ENCODE peak calls at places on chromosomes 16 and 17, in seven cellular contexts. B is heart left ventricle; I is PC-9; R is naive thymus-derived CD4-positive, alpha-beta T cell; T is body of pancreas; N is small intestine; A is A549. D is an unnamed sample. For H3K4me1, the result is how much of the 10 kb centered on the place peaks cover.

GRCh38 chr16:81515721-81516120 is 71.1 kb downstream of the CMIP start:
- DNase-seq in B (no peak), I (no peak), R (no peak), T (no peak), N (no peak), A (no peak), D (no peak)

GRCh38 chr17:80884811-80885210 is 106.8 kb upstream of the CHMP6 start:
- DNase-seq in B (peak), I (no peak), R (no peak), T (no peak), N (no peak), A (no peak), D (peak)

GRCh38 chr16:55543470-55543869 is 23.0 kb upstream of the CAPNS2 start:
- DNase-seq in B (no peak), I (no peak), R (no peak), T (no peak), N (peak), A (peak), D (no peak)

GRCh38 chr17:78396436-78397335 is 18.2 kb downstream of the PGS1 start:
- DNase-seq in B (peak), I (no peak), R (no peak), T (peak), N (no peak), A (no peak), D (no peak)

GRCh38 chr17:12231027-12231682 is 210.5 kb downstream of the MAP2K4 start:
- DNase-seq in B (no peak), I (no peak), R (no peak), T (peak), N (no peak), A (peak), D (no peak)

GRCh38 chr16:79564594-79565210 is 35.8 kb downstream of the MAF start:
- DNase-seq in B (no peak), I (no peak), R (no peak), T (no peak), N (peak), A (no peak), D (no peak)

GRCh38 chr17:27861979-27862378 is 31.2 kb downstream of the LYRM9 start:
- DNase-seq in B (no peak), I (peak), R (no peak), T (no peak), N (peak), A (peak), D (no peak)

GRCh38 chr17:68353121-68353521 is 61.8 kb downstream of the ARSG start:
- DNase-seq in B (no peak), I (peak), R (peak), T (no peak), N (peak), A (no peak), D (no peak)

GRCh38 chr17:57685499-57686132 is 59.5 kb downstream of the CCDC182 start:
- DNase-seq in B (no peak), I (no peak), R (no peak), T (no peak), N (no peak), A (no peak), D (no peak)

GRCh38 chr17:57424777-57425188 is 168.5 kb downstream of the MSI2 start:
- DNase-seq in B (no peak), I (no peak), R (no peak), T (no peak), N (peak), A (no peak), D (peak)

GRCh38 chr16:8668138-8668537 is 6.3 kb upstream of the ABAT start:
- DNase-seq in B (no peak), I (no peak), R (no peak), T (no peak), N (no peak), A (no peak), D (no peak)

GRCh38 chr17:79353548-79353947 is 257.3 kb downstream of the RBFOX3 start:
- DNase-seq in B (no peak), I (no peak), R (no peak), T (no peak), N (no peak), A (no peak), D (no peak)

GRCh38 chr16:30185683-30186421 is 2.5 kb downstream of the CORO1A start:
- DNase-seq in B (peak), I (no peak), R (peak), T (peak), N (peak), A (no peak), D (peak)

GRCh38 chr17:78993981-78994671 is 14.4 kb upstream of the LGALS3BP start:
- DNase-seq in B (peak), I (no peak), R (no peak), T (no peak), N (no peak), A (no peak), D (no peak)

GRCh38 chr17:64124609-64125008 is 5.3 kb downstream of the ERN1 start:
- DNase-seq in B (no peak), I (no peak), R (no peak), T (no peak), N (no peak), A (no peak), D (no peak)

GRCh38 chr17:69406906-69407305 is 7.6 kb upstream of the MAP2K6 start:
- DNase-seq in B (no peak), I (no peak), R (no peak), T (no peak), N (no peak), A (no peak), D (no peak)

GRCh38 chr17:73021771-73022170 is 70.7 kb downstream of the SLC39A11 start:
- DNase-seq in B (no peak), I (no peak), R (no peak), T (no peak), N (no peak), A (no peak), D (no peak)

GRCh38 chr16:87701066-87701425 is 64.7 kb downstream of the KLHDC4 start:
- DNase-seq in B (no peak), I (no peak), R (no peak), T (no peak), N (no peak), A (no peak), D (no peak)

GRCh38 chr16:15491430-15491829 is 57.0 kb downstream of the BMERB1 start:
- DNase-seq in B (no peak), I (no peak), R (no peak), T (no peak), N (no peak), A (no peak), D (no peak)

GRCh38 chr16:57735755-57736418 is at the start of gene KATNB1:
- DNase-seq in B (no peak), I (no peak), R (no peak), T (no peak), N (no peak), A (no peak), D (no peak)

GRCh38 chr17:40313660-40314556 is 4.9 kb downstream of the RARA start:
- DNase-seq in B (peak), I (no peak), R (no peak), T (no peak), N (no peak), A (peak), D (no peak)

GRCh38 chr16:4315185-4316102 is at the start of gene GLIS2:
- DNase-seq in B (peak), I (peak), R (no peak), T (peak), N (no peak), A (peak), D (peak)

GRCh38 chr17:41814195-41814594 is 1.4 kb downstream of the FKBP10 start:
- DNase-seq in B (no peak), I (no peak), R (no peak), T (no peak), N (no peak), A (no peak), D (no peak)

GRCh38 chr16:67928561-67929364 is 2.9 kb downstream of the CTRL start:
- DNase-seq in B (peak), I (peak), R (peak), T (peak), N (peak), A (peak), D (peak)

GRCh38 chr16:83137326-83137770 is 510.6 kb downstream of the CDH13 start:
- DNase-seq in B (no peak), I (peak), R (no peak), T (peak), N (peak), A (peak), D (no peak)

GRCh38 chr17:38693700-38694329 is 11.3 kb upstream of the MLLT6 start:
- DNase-seq in B (peak), I (no peak), R (no peak), T (peak), N (peak), A (no peak), D (peak)

GRCh38 chr17:60863892-60864673 is 186.4 kb downstream of the BCAS3 start:
- DNase-seq in B (no peak), I (no peak), R (no peak), T (no peak), N (no peak), A (no peak), D (no peak)

GRCh38 chr16:31216552-31217530 is at the start of gene PYDC1:
- DNase-seq in B (no peak), I (no peak), R (no peak), T (no peak), N (no peak), A (no peak), D (no peak)

GRCh38 chr16:85999778-86000177 is 100.8 kb downstream of the IRF8 start:
- DNase-seq in B (no peak), I (no peak), R (no peak), T (no peak), N (no peak), A (no peak), D (no peak)

GRCh38 chr16:85998868-85999729 is 100.1 kb downstream of the IRF8 start:
- DNase-seq in B (no peak), I (no peak), R (no peak), T (no peak), N (peak), A (no peak), D (no peak)

GRCh38 chr16:85995591-85996461 is 96.9 kb downstream of the IRF8 start:
- DNase-seq in B (no peak), I (no peak), R (no peak), T (no peak), N (no peak), A (no peak), D (no peak)

GRCh38 chr16:85996843-85997242 is 97.9 kb downstream of the IRF8 start:
- DNase-seq in B (no peak), I (no peak), R (no peak), T (no peak), N (no peak), A (no peak), D (no peak)

GRCh38 chr16:85998178-85998867 is 99.4 kb downstream of the IRF8 start:
- DNase-seq in B (no peak), I (no peak), R (no peak), T (no peak), N (no peak), A (no peak), D (no peak)
- H3K4me1 ChIP-seq in B (under half), I (under half), R (under half), T (under half), N (under half), A (under half), D (under half)

DNA sequence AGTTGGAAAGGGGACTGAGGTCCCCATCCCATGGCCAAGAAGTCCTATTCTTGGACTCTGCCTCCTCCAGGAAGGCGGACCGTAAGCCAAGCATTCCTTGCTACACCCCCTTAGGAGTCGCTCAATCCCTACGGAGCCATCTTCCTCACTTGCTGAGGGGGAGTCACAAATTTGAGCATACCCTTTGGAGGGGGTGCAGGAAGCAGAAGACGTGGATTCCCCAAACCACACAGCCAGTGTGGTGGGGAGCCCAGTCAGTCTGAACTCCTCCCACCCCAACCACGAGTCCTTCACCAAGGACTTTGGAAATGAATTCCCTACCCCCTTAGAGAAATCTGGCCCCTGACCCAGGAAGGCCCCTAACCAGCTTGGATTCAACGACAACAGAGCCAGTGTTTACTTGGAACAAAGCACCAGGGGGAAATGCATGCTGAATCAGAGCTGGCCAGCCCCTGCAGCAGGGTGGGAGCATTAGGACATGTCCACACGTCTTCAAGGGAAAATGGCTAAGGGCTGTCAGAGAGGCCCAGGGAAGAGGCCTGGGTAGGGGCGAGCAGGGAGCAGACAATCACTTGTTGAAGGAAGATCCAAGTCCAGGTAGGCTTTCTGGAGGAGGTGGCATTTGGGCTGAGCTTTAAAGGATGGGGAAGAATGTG is 5.5 kb upstream of the TMEM92 start:
- DNase-seq in B (no peak), I (no peak), R (no peak), T (no peak), N (no peak), A (no peak), D (no peak)
- H3K4me1 ChIP-seq in B (under half), I (under half), R (under half), T (under half), N (under half), A (under half), D (under half)

GRCh38 chr17:74904687-74905409 is 11.4 kb upstream of the FADS6 start:
- DNase-seq in B (no peak), I (no peak), R (no peak), T (no peak), N (no peak), A (no peak), D (no peak)
- H3K4me1 ChIP-seq in B (under half), I (under half), R (under half), T (under half), N (under half), A (under half), D (under half)

GRCh38 chr16:10938844-10939648 is 3.2 kb downstream of the DEXI start:
- DNase-seq in B (no peak), I (no peak), R (no peak), T (no peak), N (peak), A (no peak), D (no peak)
- H3K4me1 ChIP-seq in B (half or more), I (under half), R (half or more), T (half or more), N (under half), A (under half), D (half or more)

DNA sequence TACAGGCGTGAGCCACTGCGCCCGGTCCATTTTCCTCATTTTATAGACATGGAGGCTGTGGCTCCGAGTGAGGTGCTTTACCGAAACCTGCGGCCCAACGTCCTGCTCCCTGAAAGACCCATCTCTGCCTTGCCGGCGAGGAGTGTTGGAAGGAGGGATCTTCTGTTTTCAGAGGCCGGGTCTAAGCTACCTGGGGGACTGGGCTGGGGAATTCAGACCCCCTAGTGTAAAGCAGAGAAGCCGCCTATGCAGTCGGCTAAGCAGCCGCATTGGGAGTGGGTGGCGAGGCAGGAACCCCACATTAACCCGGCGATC is 16.3 kb downstream of the MEOX1 start:
- DNase-seq in B (no peak), I (no peak), R (no peak), T (no peak), N (no peak), A (no peak), D (no peak)
- H3K4me1 ChIP-seq in B (half or more), I (under half), R (under half), T (under half), N (under half), A (under half), D (under half)

GRCh38 chr16:62224810-62225209 is 188.6 kb upstream of the CDH8 start:
- DNase-seq in B (no peak), I (no peak), R (no peak), T (no peak), N (no peak), A (no peak), D (no peak)

GRCh38 chr16:62225675-62226074 is 189.4 kb upstream of the CDH8 start:
- DNase-seq in B (peak), I (peak), R (no peak), T (peak), N (peak), A (peak), D (peak)
- H3K4me1 ChIP-seq in B (under half), I (under half), R (under half), T (under half), N (under half), A (under half), D (under half)

DNA sequence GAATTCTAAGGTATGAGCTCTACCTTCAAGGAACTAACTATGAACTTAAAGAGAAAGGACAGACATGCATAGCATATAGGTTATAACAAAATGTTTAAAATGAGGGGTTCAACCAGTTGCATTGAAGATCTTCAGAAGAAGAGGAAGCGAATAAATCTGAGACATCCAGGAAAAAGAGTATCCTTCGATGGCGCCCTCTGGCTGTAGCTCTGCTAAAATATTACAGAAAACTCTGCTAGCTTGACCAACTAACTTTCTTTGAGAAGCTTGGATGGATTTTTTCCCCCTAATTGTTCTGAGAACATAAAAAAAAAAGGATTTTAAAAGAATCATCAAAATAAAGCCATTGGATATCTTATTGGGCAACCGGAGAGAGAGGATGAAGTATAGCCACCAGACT is 659.9 kb upstream of the SOX9 start:
- DNase-seq in B (no peak), I (no peak), R (no peak), T (peak), N (peak), A (peak), D (peak)
- H3K4me1 ChIP-seq in B (under half), I (under half), R (under half), T (under half), N (under half), A (under half), D (under half)

DNA sequence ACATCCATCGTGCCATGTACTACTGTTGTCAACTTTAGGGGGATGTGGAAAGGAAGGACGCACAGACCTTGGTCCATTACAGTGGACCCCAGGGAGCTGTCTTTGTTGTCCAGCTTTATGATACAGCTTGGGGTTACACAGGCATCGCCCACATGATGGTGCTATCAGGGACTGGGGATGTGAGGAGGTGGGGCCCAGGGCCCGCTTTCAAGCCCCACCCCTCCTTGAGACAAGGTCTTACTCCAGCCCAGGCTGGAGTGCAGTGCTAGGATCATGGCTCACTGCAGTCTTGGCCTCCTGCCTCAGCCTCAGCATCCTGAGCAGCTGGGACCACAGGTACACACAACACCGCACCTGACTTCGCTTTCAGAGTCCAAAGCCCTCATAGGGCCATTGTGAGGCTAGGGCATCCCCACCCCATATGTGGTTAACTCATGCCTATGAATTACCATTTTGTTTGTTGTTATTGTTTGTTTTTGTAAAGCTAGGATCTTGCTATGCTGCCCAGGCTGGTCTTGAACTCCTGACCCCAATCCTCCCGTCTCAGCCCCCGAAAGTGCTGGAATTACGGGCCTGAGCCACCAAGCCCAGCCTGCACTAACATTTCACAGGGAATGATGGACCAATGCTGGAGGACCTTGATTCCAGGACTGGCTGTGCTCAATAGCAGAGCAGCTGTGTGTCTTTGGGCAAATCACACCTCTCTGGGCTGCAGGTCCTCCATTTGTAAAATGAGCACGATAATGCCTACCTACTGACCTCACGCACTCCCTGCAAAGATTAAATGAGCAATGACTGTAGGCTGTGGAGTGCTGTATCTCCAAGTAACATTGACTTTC is 17.2 kb downstream of the ST3GAL2 start:
- DNase-seq in B (no peak), I (no peak), R (no peak), T (no peak), N (no peak), A (no peak), D (no peak)
- H3K4me1 ChIP-seq in B (half or more), I (under half), R (under half), T (under half), N (under half), A (under half), D (under half)

GRCh38 chr17:15955793-15956541 is 11.0 kb downstream of the ADORA2B start:
- DNase-seq in B (no peak), I (no peak), R (no peak), T (no peak), N (no peak), A (no peak), D (no peak)

GRCh38 chr17:15952048-15952532 is 7.2 kb downstream of the ADORA2B start:
- DNase-seq in B (no peak), I (no peak), R (no peak), T (no peak), N (no peak), A (no peak), D (no peak)

GRCh38 chr17:15952916-15953865 is 8.3 kb downstream of the ADORA2B start:
- DNase-seq in B (no peak), I (no peak), R (no peak), T (no peak), N (no peak), A (no peak), D (no peak)

GRCh38 chr17:15951368-15952047 is 6.6 kb downstream of the ADORA2B start:
- DNase-seq in B (no peak), I (no peak), R (no peak), T (no peak), N (no peak), A (no peak), D (no peak)

GRCh38 chr17:15954222-15954621 is 9.3 kb downstream of the ADORA2B start:
- DNase-seq in B (no peak), I (peak), R (no peak), T (peak), N (no peak), A (peak), D (no peak)
- H3K4me1 ChIP-seq in B (under half), I (under half), R (under half), T (under half), N (under half), A (under half), D (under half)

GRCh38 chr16:24683847-24684493 is 45.5 kb upstream of the TNRC6A start:
- DNase-seq in B (no peak), I (no peak), R (no peak), T (no peak), N (no peak), A (no peak), D (no peak)
- H3K4me1 ChIP-seq in B (under half), I (under half), R (under half), T (under half), N (under half), A (under half), D (under half)

D was measured in mucosa of descending colon.